ENCODE peak calls at places on chromosomes 13 and 19, in nine cellular contexts. D, C, F, S, R, J, P, G and K are unnamed samples.

GRCh38 chr19:33406521-33407139 is 33.1 kb downstream of the CEBPG start:
- DNase-seq in R (peak; percentile 47), J (peak; percentile 63), C (peak; percentile 68), P (peak; percentile 52), G (peak; percentile 85), S (peak; percentile 95), D (peak; percentile 44), F (peak; percentile 32), K (peak; percentile 43)

GRCh38 chr19:45323671-45324081 is 1.0 kb upstream of the CKM start:
- DNase-seq in F (no peak), R (no peak), C (peak; percentile 57), J (no peak), P (no peak), D (no peak), S (no peak), G (no peak), K (no peak)

GRCh38 chr13:29892149-29892548 is 41.7 kb upstream of the UBL3 start:
- DNase-seq in R (no peak), S (no peak), G (no peak), J (peak; percentile 55), D (no peak), C (peak; percentile 81), F (no peak), P (no peak), K (no peak)

GRCh38 chr19:46828484-46828883 is 22.2 kb downstream of the AP2S1 start:
- DNase-seq in G (no peak), J (no peak), P (peak; percentile 35), F (no peak), C (no peak), S (no peak), R (no peak), D (no peak), K (no peak)

GRCh38 chr13:30690282-30691188 is 44.8 kb upstream of the ALOX5AP start:
- DNase-seq in S (peak; percentile 93), F (peak; percentile 93), G (peak; percentile 79), C (peak; percentile 73), J (no peak), D (peak; percentile 32), P (peak; percentile 56), R (peak; percentile 30), K (no peak)

GRCh38 chr13:24680258-24680920 is at the start of gene ATP12A:
- DNase-seq in R (no peak), J (no peak), S (no peak), P (peak; percentile 42), D (no peak), C (peak; percentile 2), F (no peak), G (peak; percentile 46), K (no peak)

GRCh38 chr19:54523403-54523802 is 20.8 kb downstream of the LAIR2 start:
- DNase-seq in G (no peak), S (no peak), F (no peak), P (peak; percentile 26), J (no peak), D (peak; percentile 67), R (no peak), C (no peak), K (peak; percentile 97)

GRCh38 chr19:50924576-50924975 is 13.4 kb upstream of the KLK4 start:
- DNase-seq in J (no peak), D (no peak), R (peak; percentile 12), S (no peak), C (no peak), G (no peak), F (no peak), P (no peak), K (no peak)

GRCh38 chr19:27858981-27859581 is 1353.9 kb downstream of the UQCRFS1 start:
- DNase-seq in J (no peak), C (no peak), S (peak; percentile 72), F (no peak), P (no peak), R (no peak), D (no peak), G (no peak), K (no peak)

GRCh38 chr13:35140321-35140720 is 198.3 kb downstream of the NBEA start:
- DNase-seq in C (peak; percentile 51), G (no peak), P (no peak), D (no peak), R (no peak), F (no peak), J (no peak), S (no peak), K (no peak)

GRCh38 chr13:109494955-109495354 is 291.4 kb downstream of the IRS2 start:
- DNase-seq in D (no peak), G (no peak), S (no peak), C (no peak), F (peak; percentile 53), R (peak; percentile 91), P (no peak), J (peak; percentile 6), K (no peak)

GRCh38 chr13:51924756-51925544 is 63.2 kb downstream of the CCDC70 start:
- DNase-seq in J (no peak), C (no peak), D (no peak), G (no peak), S (no peak), R (no peak), F (no peak), P (peak; percentile 42), K (no peak)

GRCh38 chr19:8368136-8368535 is 4.2 kb downstream of the ANGPTL4 start:
- DNase-seq in D (no peak), R (no peak), F (no peak), P (no peak), C (no peak), S (no peak), J (no peak), G (no peak), K (no peak)

GRCh38 chr19:5058456-5059190 is 89.7 kb downstream of the KDM4B start:
- DNase-seq in G (no peak), J (peak; percentile 91), P (no peak), R (no peak), D (no peak), C (peak; percentile 36), F (no peak), S (no peak), K (no peak)

GRCh38 chr19:49447485-49448431 is 3.9 kb downstream of the PIH1D1 start:
- DNase-seq in D (no peak), S (no peak), F (no peak), P (no peak), R (no peak), J (no peak), C (peak; percentile 28), G (peak; percentile 50), K (no peak)

GRCh38 chr13:61880576-61881283 is 465.1 kb upstream of the PCDH20 start:
- DNase-seq in G (no peak), J (peak; percentile 16), C (peak; percentile 65), D (peak; percentile 31), S (no peak), P (peak; percentile 7), F (no peak), R (peak; percentile 7), K (peak; percentile 8)

GRCh38 chr13:52999093-52999696 is 29.4 kb upstream of the OLFM4 start:
- DNase-seq in R (no peak), D (no peak), G (no peak), P (no peak), S (no peak), C (no peak), J (no peak), F (no peak), K (no peak)

GRCh38 chr13:79722885-79723445 is 242.0 kb downstream of the NDFIP2 start:
- DNase-seq in G (no peak), C (no peak), S (no peak), J (no peak), F (no peak), R (no peak), P (no peak), D (no peak), K (no peak)

GRCh38 chr19:48907671-48908070 is 7.6 kb downstream of the NUCB1 start:
- DNase-seq in S (no peak), G (peak; percentile 71), P (no peak), D (no peak), J (no peak), C (no peak), F (no peak), R (no peak), K (no peak)

GRCh38 chr13:38848360-38848759 is 142.3 kb downstream of the STOML3 start:
- DNase-seq in G (no peak), D (no peak), P (no peak), J (no peak), C (no peak), R (no peak), F (no peak), S (no peak), K (no peak)

GRCh38 chr19:3506384-3507340 is 551 bp downstream of the FZR1 start:
- DNase-seq in J (no peak), D (peak; percentile 5), S (no peak), F (no peak), P (peak; percentile 33), G (peak; percentile 45), R (no peak), C (peak; percentile 47), K (no peak)

GRCh38 chr13:52067237-52067636 is 42.7 kb downstream of the UTP14C start:
- DNase-seq in P (peak; percentile 13), J (no peak), G (no peak), S (no peak), F (no peak), C (no peak), D (no peak), R (no peak), K (no peak)

GRCh38 chr19:17560205-17560595 is 4.8 kb downstream of the COLGALT1 start:
- DNase-seq in J (no peak), R (no peak), F (peak; percentile 73), S (no peak), P (no peak), G (no peak), C (no peak), D (no peak), K (no peak)

GRCh38 chr19:38793186-38793585 is 4.2 kb downstream of the LGALS7B start:
- DNase-seq in P (peak; percentile 12), S (no peak), D (no peak), G (no peak), F (peak; percentile 37), J (no peak), R (no peak), C (peak; percentile 17), K (no peak)

GRCh38 chr13:110629735-110630134 is 14.4 kb downstream of the NAXD start:
- DNase-seq in F (no peak), G (no peak), R (no peak), S (no peak), C (no peak), D (no peak), J (no peak), P (peak; percentile 40), K (no peak)

GRCh38 chr13:67932991-67933390 is 702.9 kb upstream of the PCDH9 start:
- DNase-seq in P (no peak), C (peak; percentile 32), G (no peak), S (no peak), D (no peak), R (no peak), J (no peak), F (no peak), K (no peak)

GRCh38 chr19:29678484-29679106 is 13.3 kb downstream of the PLEKHF1 start:
- DNase-seq in G (no peak), C (no peak), P (no peak), S (peak; percentile 94), D (no peak), R (no peak), F (no peak), J (peak; percentile 17), K (no peak)

GRCh38 chr13:48311223-48311622 is 7.7 kb downstream of the RB1 start:
- DNase-seq in S (no peak), P (no peak), G (no peak), C (no peak), R (no peak), F (no peak), D (no peak), J (no peak), K (no peak)

GRCh38 chr13:76210262-76210661 is 574.1 kb downstream of the LMO7 start:
- DNase-seq in F (peak; percentile 12), P (no peak), R (no peak), C (peak; percentile 5), G (no peak), S (no peak), J (no peak), D (no peak), K (no peak)

GRCh38 chr19:35755550-35756371 is 1.1 kb downstream of the HSPB6 start:
- DNase-seq in R (peak; percentile 42), C (peak; percentile 87), D (no peak), P (peak; percentile 64), S (peak; percentile 95), G (peak; percentile 73), F (peak; percentile 83), J (no peak), K (no peak)

GRCh38 chr13:102922184-102922583 is 76.4 kb downstream of the ERCC5 start:
- DNase-seq in F (no peak), C (no peak), R (no peak), J (no peak), D (no peak), P (no peak), S (no peak), G (no peak), K (no peak)